ENCODE peak calls at places on chromosome 10, in four cellular contexts. P, R, V and U are unnamed samples.

GRCh38 chr10:86102446-86102845 is 264.1 kb downstream of the GRID1 start:
- DNase-seq in P (no peak), V (no peak), R (no peak), U (no peak)

GRCh38 chr10:83917519-83918506 is 221.5 kb upstream of the GHITM start:
- DNase-seq in R (no peak), P (no peak), V (peak; percentile 48), U (no peak)

GRCh38 chr10:34808336-34808735 is 6.8 kb downstream of the PARD3 start:
- DNase-seq in P (no peak), R (no peak), V (no peak), U (no peak)

GRCh38 chr10:27745719-27746363 is at the start of gene MKX:
- DNase-seq in R (peak; percentile 71), P (peak; percentile 62), V (peak; percentile 89), U (no peak)

GRCh38 chr10:126216221-126216701 is 172.0 kb downstream of the ADAM12 start:
- DNase-seq in V (peak; percentile 24), P (no peak), R (peak; percentile 10), U (peak; percentile 35)

GRCh38 chr10:16274911-16275310 is 161.9 kb upstream of the PTER start:
- DNase-seq in R (no peak), V (no peak), P (no peak), U (no peak)

GRCh38 chr10:46538723-46539426 is 17.6 kb downstream of the GPRIN2 start:
- DNase-seq in V (no peak), P (no peak), R (no peak), U (no peak)

GRCh38 chr10:27138277-27138676 is 15.9 kb downstream of the YME1L1 start:
- DNase-seq in V (no peak), P (no peak), R (no peak), U (no peak)

GRCh38 chr10:13158401-13158800 is 3.0 kb upstream of the MCM10 start:
- DNase-seq in V (peak; percentile 32), P (peak; percentile 18), R (no peak), U (no peak)

GRCh38 chr10:73889014-73889413 is 14.7 kb upstream of the CAMK2G start:
- DNase-seq in V (no peak), R (peak; percentile 79), P (peak; percentile 67), U (no peak)

GRCh38 chr10:6729967-6730366 is 149.9 kb upstream of the PRKCQ start:
- DNase-seq in R (no peak), V (no peak), P (no peak), U (peak; percentile 57)

GRCh38 chr10:49324711-49325110 is 25.7 kb downstream of the C10orf71 start:
- DNase-seq in R (no peak), P (no peak), V (no peak), U (no peak)

GRCh38 chr10:74890460-74890859 is 64.1 kb downstream of the KAT6B start:
- DNase-seq in P (no peak), R (no peak), V (no peak), U (no peak)

GRCh38 chr10:88544140-88544870 is 38.8 kb downstream of the RNLS start:
- DNase-seq in V (no peak), R (no peak), P (no peak), U (no peak)

GRCh38 chr10:86070278-86070677 is 296.3 kb downstream of the GRID1 start:
- DNase-seq in V (no peak), R (no peak), P (no peak), U (no peak)

GRCh38 chr10:11355625-11356024 is 255.8 kb downstream of the USP6NL start:
- DNase-seq in P (no peak), V (no peak), R (peak; percentile 15), U (peak; percentile 51)

GRCh38 chr10:3294919-3295318 is 122.3 kb upstream of the PITRM1 start:
- DNase-seq in V (no peak), R (no peak), P (no peak), U (no peak)

GRCh38 chr10:87931836-87932230 is 68.4 kb downstream of the PTEN start:
- DNase-seq in P (no peak), R (no peak), V (no peak), U (no peak)

GRCh38 chr10:103491729-103492364 is 1.7 kb upstream of the NEURL1 start:
- DNase-seq in P (no peak), R (peak; percentile 80), V (peak; percentile 48), U (peak; percentile 95)

GRCh38 chr10:75417522-75417927 is 13.9 kb upstream of the LRMDA start:
- DNase-seq in P (no peak), R (no peak), V (no peak), U (no peak)

GRCh38 chr10:8283166-8283905 is 228.8 kb downstream of the GATA3 start:
- DNase-seq in R (no peak), P (no peak), V (no peak), U (no peak)

GRCh38 chr10:67622506-67622905 is 73.5 kb downstream of the CTNNA3 start:
- DNase-seq in V (no peak), P (no peak), R (no peak), U (no peak)

GRCh38 chr10:31697271-31698168 is 231.1 kb downstream of the ARHGAP12 start:
- DNase-seq in V (no peak), R (peak; percentile 82), P (peak; percentile 90), U (peak; percentile 95)